ENCODE peak calls at places on chromosomes 13 and 19, in seven cellular contexts. One of them, this sample, is unnamed.

GRCh38 chr19:56964526-56964925 is 124.0 kb upstream of the PEG3 start:
- DNase-seq in mammary epithelial cell: no peak
- DNase-seq in left ventricle myocardium inferior: no peak
- DNase-seq in endodermal cell: no peak
- DNase-seq in prostate gland: no peak
- DNase-seq in ovary: no peak
- DNase-seq in lung: no peak
- DNase-seq in this sample: no peak

GRCh38 chr13:25965596-25965995 is 86.2 kb downstream of the SHISA2 start:
- DNase-seq in endodermal cell: no peak
- DNase-seq in prostate gland: no peak
- DNase-seq in left ventricle myocardium inferior: no peak
- DNase-seq in lung: no peak
- DNase-seq in ovary: no peak
- DNase-seq in mammary epithelial cell: no peak
- DNase-seq in this sample: no peak

GRCh38 chr13:28820099-28821051 is at the start of gene MTUS2:
- DNase-seq in left ventricle myocardium inferior: no peak
- DNase-seq in mammary epithelial cell: peak
- DNase-seq in prostate gland: no peak
- DNase-seq in ovary: no peak
- DNase-seq in lung: no peak
- DNase-seq in endodermal cell: peak
- DNase-seq in this sample: no peak

GRCh38 chr13:97122381-97122996 is 99.6 kb upstream of the MBNL2 start:
- DNase-seq in endodermal cell: no peak
- DNase-seq in mammary epithelial cell: peak
- DNase-seq in prostate gland: no peak
- DNase-seq in lung: no peak
- DNase-seq in left ventricle myocardium inferior: no peak
- DNase-seq in ovary: no peak
- DNase-seq in this sample: no peak

GRCh38 chr13:111036665-111037064 is 78.4 kb upstream of the ARHGEF7 start:
- DNase-seq in mammary epithelial cell: no peak
- DNase-seq in endodermal cell: no peak
- DNase-seq in lung: no peak
- DNase-seq in prostate gland: no peak
- DNase-seq in left ventricle myocardium inferior: no peak
- DNase-seq in ovary: no peak
- DNase-seq in this sample: no peak

GRCh38 chr13:111247552-111247951 is 72.9 kb upstream of the TEX29 start:
- DNase-seq in lung: no peak
- DNase-seq in mammary epithelial cell: no peak
- DNase-seq in ovary: no peak
- DNase-seq in endodermal cell: no peak
- DNase-seq in prostate gland: peak
- DNase-seq in left ventricle myocardium inferior: no peak
- DNase-seq in this sample: no peak

GRCh38 chr13:111122056-111122455 is 6.9 kb downstream of the ARHGEF7 start:
- DNase-seq in prostate gland: no peak
- DNase-seq in ovary: no peak
- DNase-seq in left ventricle myocardium inferior: no peak
- DNase-seq in mammary epithelial cell: no peak
- DNase-seq in lung: no peak
- DNase-seq in endodermal cell: no peak
- DNase-seq in this sample: no peak

GRCh38 chr13:97262058-97262457 is 39.9 kb downstream of the MBNL2 start:
- DNase-seq in left ventricle myocardium inferior: no peak
- DNase-seq in ovary: no peak
- DNase-seq in prostate gland: no peak
- DNase-seq in mammary epithelial cell: no peak
- DNase-seq in endodermal cell: no peak
- DNase-seq in lung: no peak
- DNase-seq in this sample: no peak

GRCh38 chr13:83765796-83766195 is 116.5 kb downstream of the SLITRK1 start:
- DNase-seq in ovary: no peak
- DNase-seq in mammary epithelial cell: no peak
- DNase-seq in lung: no peak
- DNase-seq in endodermal cell: no peak
- DNase-seq in left ventricle myocardium inferior: no peak
- DNase-seq in prostate gland: no peak
- DNase-seq in this sample: no peak

GRCh38 chr19:19407640-19407933 is 2.1 kb downstream of the GATAD2A start:
- DNase-seq in lung: no peak
- DNase-seq in prostate gland: no peak
- DNase-seq in ovary: no peak
- DNase-seq in endodermal cell: no peak
- DNase-seq in mammary epithelial cell: no peak
- DNase-seq in left ventricle myocardium inferior: no peak
- DNase-seq in this sample: no peak

GRCh38 chr13:113577881-113578435 is 6.6 kb upstream of the TFDP1 start:
- DNase-seq in ovary: no peak
- DNase-seq in left ventricle myocardium inferior: no peak
- DNase-seq in lung: no peak
- DNase-seq in endodermal cell: no peak
- DNase-seq in prostate gland: no peak
- DNase-seq in mammary epithelial cell: no peak
- DNase-seq in this sample: no peak

GRCh38 chr19:48780684-48781391 is 25.5 kb downstream of the FGF21 start:
- DNase-seq in ovary: no peak
- DNase-seq in lung: no peak
- DNase-seq in left ventricle myocardium inferior: no peak
- DNase-seq in endodermal cell: no peak
- DNase-seq in mammary epithelial cell: no peak
- DNase-seq in prostate gland: no peak
- DNase-seq in this sample: no peak

GRCh38 chr19:35292986-35293732 is 1.2 kb downstream of the MAG start:
- DNase-seq in left ventricle myocardium inferior: no peak
- DNase-seq in prostate gland: no peak
- DNase-seq in lung: no peak
- DNase-seq in endodermal cell: peak
- DNase-seq in mammary epithelial cell: peak
- DNase-seq in ovary: no peak
- DNase-seq in this sample: no peak

GRCh38 chr13:26810095-26810494 is 49.5 kb upstream of the GPR12 start:
- DNase-seq in prostate gland: no peak
- DNase-seq in mammary epithelial cell: no peak
- DNase-seq in ovary: no peak
- DNase-seq in left ventricle myocardium inferior: no peak
- DNase-seq in endodermal cell: peak
- DNase-seq in lung: no peak
- DNase-seq in this sample: no peak

GRCh38 chr19:43132696-43133095 is 50.2 kb upstream of the PSG2 start:
- DNase-seq in lung: no peak
- DNase-seq in mammary epithelial cell: peak
- DNase-seq in prostate gland: no peak
- DNase-seq in left ventricle myocardium inferior: no peak
- DNase-seq in endodermal cell: no peak
- DNase-seq in ovary: no peak
- DNase-seq in this sample: no peak

GRCh38 chr13:59687028-59687427 is 476.7 kb downstream of the DIAPH3 start:
- DNase-seq in lung: no peak
- DNase-seq in ovary: no peak
- DNase-seq in prostate gland: no peak
- DNase-seq in mammary epithelial cell: no peak
- DNase-seq in endodermal cell: no peak
- DNase-seq in left ventricle myocardium inferior: no peak
- DNase-seq in this sample: no peak

GRCh38 chr13:22232186-22232585 is 561.3 kb downstream of the FGF9 start:
- DNase-seq in prostate gland: no peak
- DNase-seq in lung: no peak
- DNase-seq in ovary: no peak
- DNase-seq in endodermal cell: no peak
- DNase-seq in mammary epithelial cell: no peak
- DNase-seq in left ventricle myocardium inferior: no peak
- DNase-seq in this sample: no peak

GRCh38 chr13:112953591-112954487 is 15.2 kb upstream of the MCF2L start:
- DNase-seq in mammary epithelial cell: no peak
- DNase-seq in lung: no peak
- DNase-seq in ovary: no peak
- DNase-seq in left ventricle myocardium inferior: no peak
- DNase-seq in prostate gland: no peak
- DNase-seq in endodermal cell: peak
- DNase-seq in this sample: no peak

GRCh38 chr13:113090415-113090770 is 15.2 kb upstream of the F7 start:
- DNase-seq in prostate gland: no peak
- DNase-seq in lung: no peak
- DNase-seq in endodermal cell: peak
- DNase-seq in mammary epithelial cell: no peak
- DNase-seq in left ventricle myocardium inferior: no peak
- DNase-seq in ovary: peak
- DNase-seq in this sample: no peak

GRCh38 chr13:41588899-41589298 is 131.5 kb downstream of the RGCC start:
- DNase-seq in endodermal cell: no peak
- DNase-seq in left ventricle myocardium inferior: no peak
- DNase-seq in prostate gland: no peak
- DNase-seq in lung: no peak
- DNase-seq in mammary epithelial cell: peak
- DNase-seq in ovary: no peak
- DNase-seq in this sample: no peak
- H3K27ac ChIP-seq in endodermal cell: no peak
- H3K27ac ChIP-seq in left ventricle myocardium inferior: no peak
- H3K27ac ChIP-seq in prostate gland: no peak
- H3K27ac ChIP-seq in lung: no peak
- H3K27ac ChIP-seq in mammary epithelial cell: peak
- H3K27ac ChIP-seq in ovary: no peak
- H3K27ac ChIP-seq in this sample: no peak

GRCh38 chr19:10106100-10106936 is at the start of gene PPAN:
- DNase-seq in mammary epithelial cell: peak
- DNase-seq in left ventricle myocardium inferior: peak
- DNase-seq in prostate gland: peak
- DNase-seq in ovary: peak
- DNase-seq in lung: peak
- DNase-seq in endodermal cell: peak
- DNase-seq in this sample: peak

GRCh38 chr19:10107254-10107653 is 1.1 kb downstream of the PPAN start:
- DNase-seq in left ventricle myocardium inferior: no peak
- DNase-seq in endodermal cell: no peak
- DNase-seq in mammary epithelial cell: no peak
- DNase-seq in ovary: no peak
- DNase-seq in prostate gland: no peak
- DNase-seq in lung: no peak
- DNase-seq in this sample: no peak

GRCh38 chr19:10105241-10106099 is 692 bp upstream of the PPAN start:
- DNase-seq in prostate gland: no peak
- DNase-seq in left ventricle myocardium inferior: no peak
- DNase-seq in ovary: no peak
- DNase-seq in endodermal cell: no peak
- DNase-seq in mammary epithelial cell: no peak
- DNase-seq in lung: no peak
- DNase-seq in this sample: no peak

GRCh38 chr19:10109528-10109927 is 2.0 kb upstream of the P2RY11 start:
- DNase-seq in left ventricle myocardium inferior: no peak
- DNase-seq in lung: no peak
- DNase-seq in prostate gland: no peak
- DNase-seq in endodermal cell: no peak
- DNase-seq in ovary: no peak
- DNase-seq in mammary epithelial cell: no peak
- DNase-seq in this sample: no peak

GRCh38 chr19:10107817-10108367 is 1.7 kb downstream of the PPAN start:
- DNase-seq in lung: no peak
- DNase-seq in mammary epithelial cell: no peak
- DNase-seq in prostate gland: no peak
- DNase-seq in endodermal cell: no peak
- DNase-seq in ovary: no peak
- DNase-seq in left ventricle myocardium inferior: no peak
- DNase-seq in this sample: no peak
- H3K27ac ChIP-seq in lung: no peak
- H3K27ac ChIP-seq in mammary epithelial cell: no peak
- H3K27ac ChIP-seq in prostate gland: no peak
- H3K27ac ChIP-seq in endodermal cell: no peak
- H3K27ac ChIP-seq in ovary: no peak
- H3K27ac ChIP-seq in left ventricle myocardium inferior: no peak
- H3K27ac ChIP-seq in this sample: no peak

DNA sequence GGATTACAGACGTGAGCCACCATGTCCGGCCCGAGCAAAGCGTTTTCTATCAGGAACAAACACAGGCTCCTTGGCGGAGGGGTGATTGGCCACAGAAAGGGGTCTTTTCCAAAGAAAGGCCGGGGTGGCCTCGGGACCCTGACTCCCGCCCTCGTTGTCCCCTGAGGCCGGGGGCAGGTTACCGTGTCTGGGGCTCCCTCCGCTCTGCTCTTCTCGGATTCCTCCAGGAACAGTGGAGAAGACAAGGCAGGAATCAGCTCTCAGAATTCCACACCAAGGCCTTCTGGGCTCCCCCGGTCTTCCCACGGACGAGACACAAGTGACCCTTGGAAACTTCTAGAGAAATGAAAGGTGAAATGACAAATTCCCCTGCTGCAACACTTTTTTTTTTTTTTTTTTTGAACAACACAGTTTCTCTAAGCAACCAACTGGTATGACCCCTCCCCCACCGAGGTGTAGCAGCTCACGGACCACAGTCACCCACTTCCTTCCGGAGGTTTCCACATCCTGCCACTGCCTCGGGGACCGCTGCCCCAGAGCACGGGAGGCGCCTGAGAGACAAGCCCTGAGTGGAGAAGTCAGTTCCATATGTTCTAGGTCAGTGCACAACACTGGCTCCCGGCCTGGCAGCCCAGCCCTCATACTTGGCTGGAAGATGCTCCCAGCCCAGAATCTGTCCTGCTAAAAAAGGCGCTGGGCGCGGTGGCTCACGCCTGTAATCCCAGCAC is 11.0 kb downstream of the MOB3A start:
- DNase-seq in ovary: no peak
- DNase-seq in endodermal cell: no peak
- DNase-seq in mammary epithelial cell: peak
- DNase-seq in prostate gland: no peak
- DNase-seq in left ventricle myocardium inferior: peak
- DNase-seq in lung: peak
- DNase-seq in this sample: peak
- H3K27ac ChIP-seq in ovary: no peak
- H3K27ac ChIP-seq in endodermal cell: no peak
- H3K27ac ChIP-seq in mammary epithelial cell: no peak
- H3K27ac ChIP-seq in prostate gland: peak
- H3K27ac ChIP-seq in left ventricle myocardium inferior: peak
- H3K27ac ChIP-seq in lung: peak
- H3K27ac ChIP-seq in this sample: no peak

GRCh38 chr13:106527806-106528205 is 7.7 kb downstream of the EFNB2 start:
- DNase-seq in endodermal cell: no peak
- DNase-seq in prostate gland: no peak
- DNase-seq in left ventricle myocardium inferior: no peak
- DNase-seq in ovary: no peak
- DNase-seq in lung: no peak
- DNase-seq in mammary epithelial cell: no peak
- DNase-seq in this sample: no peak

GRCh38 chr13:106529415-106530208 is 5.8 kb downstream of the EFNB2 start:
- DNase-seq in ovary: no peak
- DNase-seq in lung: no peak
- DNase-seq in mammary epithelial cell: no peak
- DNase-seq in left ventricle myocardium inferior: no peak
- DNase-seq in endodermal cell: no peak
- DNase-seq in prostate gland: no peak
- DNase-seq in this sample: no peak

GRCh38 chr13:106530209-106530906 is 5.1 kb downstream of the EFNB2 start:
- DNase-seq in ovary: no peak
- DNase-seq in left ventricle myocardium inferior: no peak
- DNase-seq in mammary epithelial cell: no peak
- DNase-seq in lung: no peak
- DNase-seq in endodermal cell: no peak
- DNase-seq in prostate gland: no peak
- DNase-seq in this sample: no peak

GRCh38 chr13:106526748-106527488 is 8.5 kb downstream of the EFNB2 start:
- DNase-seq in endodermal cell: peak
- DNase-seq in ovary: no peak
- DNase-seq in mammary epithelial cell: no peak
- DNase-seq in left ventricle myocardium inferior: no peak
- DNase-seq in prostate gland: no peak
- DNase-seq in lung: peak
- DNase-seq in this sample: no peak

GRCh38 chr13:106528711-106529414 is 6.6 kb downstream of the EFNB2 start:
- DNase-seq in mammary epithelial cell: no peak
- DNase-seq in prostate gland: no peak
- DNase-seq in left ventricle myocardium inferior: no peak
- DNase-seq in endodermal cell: peak
- DNase-seq in ovary: no peak
- DNase-seq in lung: no peak
- DNase-seq in this sample: no peak
- H3K27ac ChIP-seq in mammary epithelial cell: no peak
- H3K27ac ChIP-seq in prostate gland: peak
- H3K27ac ChIP-seq in left ventricle myocardium inferior: no peak
- H3K27ac ChIP-seq in endodermal cell: peak
- H3K27ac ChIP-seq in ovary: no peak
- H3K27ac ChIP-seq in lung: peak
- H3K27ac ChIP-seq in this sample: no peak